ENCODE peak calls at places on chromosomes 2 and 18, in five cellular contexts. L, O, S, T and G are unnamed samples.

GRCh38 chr2:216872624-216873023 is 12.8 kb upstream of the TNP1 start:
- DNase-seq in L (no peak), O (no peak), S (no peak), T (no peak), G (no peak)

GRCh38 chr2:96158554-96158940 is 13.3 kb upstream of the DUSP2 start:
- DNase-seq in L (no peak), O (no peak), S (no peak), T (no peak), G (no peak)

GRCh38 chr18:44773640-44774155 is 93.0 kb downstream of the SETBP1 start:
- DNase-seq in L (no peak), O (no peak), S (no peak), T (no peak), G (no peak)

GRCh38 chr18:79934311-79935097 is 16.9 kb downstream of the SLC66A2 start:
- DNase-seq in L (no peak), O (no peak), S (no peak), T (no peak), G (no peak)

GRCh38 chr2:171146633-171147032 is 14.1 kb downstream of the TLK1 start:
- DNase-seq in L (no peak), O (no peak), S (no peak), T (peak), G (no peak)

GRCh38 chr18:10291568-10291981 is 162.9 kb upstream of the APCDD1 start:
- DNase-seq in L (no peak), O (no peak), S (no peak), T (no peak), G (no peak)

GRCh38 chr2:106882658-106883057 is 3.3 kb downstream of the ST6GAL2 start:
- DNase-seq in L (no peak), O (no peak), S (no peak), T (peak), G (no peak)

GRCh38 chr2:174681983-174682577 is 82.2 kb downstream of the CHRNA1 start:
- DNase-seq in L (no peak), O (no peak), S (no peak), T (peak), G (peak)

GRCh38 chr2:15042824-15043223 is 410.3 kb downstream of the LRATD1 start:
- DNase-seq in L (peak), O (no peak), S (peak), T (no peak), G (no peak)

GRCh38 chr2:38433607-38433975 is 56.5 kb upstream of the ATL2 start:
- DNase-seq in L (no peak), O (no peak), S (peak), T (no peak), G (no peak)

GRCh38 chr2:111100087-111100764 is 20.5 kb upstream of the BCL2L11 start:
- DNase-seq in L (no peak), O (no peak), S (no peak), T (no peak), G (no peak)

GRCh38 chr2:53397085-53397484 is 370.5 kb upstream of the CHAC2 start:
- DNase-seq in L (no peak), O (no peak), S (no peak), T (no peak), G (no peak)

GRCh38 chr2:98123286-98123685 is 36.3 kb downstream of the VWA3B start:
- DNase-seq in L (no peak), O (no peak), S (no peak), T (peak), G (no peak)

GRCh38 chr18:74529378-74529777 is 4.9 kb upstream of the CNDP1 start:
- DNase-seq in L (no peak), O (no peak), S (no peak), T (no peak), G (no peak)

GRCh38 chr2:168515502-168515901 is 59.4 kb downstream of the CERS6 start:
- DNase-seq in L (peak), O (no peak), S (no peak), T (no peak), G (no peak)